ENCODE peak calls at places on chromosomes 12 and 14, in five cellular contexts. E is dorsolateral prefrontal cortex, L is keratinocyte, R is lung, F is neural progenitor cell. Q is an unnamed sample.

GRCh38 chr12:56687225-56688128 is 607 bp downstream of the PTGES3 start:
- DNase-seq in E (peak), L (no peak), R (peak), F (peak), Q (no peak)

GRCh38 chr12:27620121-27620520 is 76.1 kb upstream of the REP15 start:
- DNase-seq in E (no peak), L (no peak), R (no peak), F (no peak), Q (no peak)

GRCh38 chr12:48157889-48158370 is 615 bp upstream of the ASB8 start:
- DNase-seq in E (no peak), L (no peak), R (no peak), F (no peak), Q (no peak)

GRCh38 chr12:94263011-94263786 is 114.8 kb downstream of the PLXNC1 start:
- DNase-seq in E (no peak), L (no peak), R (no peak), F (no peak), Q (no peak)

GRCh38 chr12:93616584-93617101 is 44.2 kb downstream of the SOCS2 start:
- DNase-seq in E (no peak), L (peak), R (peak), F (peak), Q (no peak)

GRCh38 chr14:59836116-59836515 is 34.5 kb downstream of the RTN1 start:
- DNase-seq in E (no peak), L (no peak), R (no peak), F (no peak), Q (no peak)

GRCh38 chr14:31582286-31582691 is 21.1 kb downstream of the NUBPL start:
- DNase-seq in E (no peak), L (no peak), R (no peak), F (peak), Q (no peak)

GRCh38 chr12:90245396-90245795 is 536.8 kb upstream of the ATP2B1 start:
- DNase-seq in E (no peak), L (no peak), R (no peak), F (no peak), Q (no peak)

GRCh38 chr12:100234591-100235304 is 32.1 kb downstream of the DEPDC4 start:
- DNase-seq in E (no peak), L (no peak), R (no peak), F (peak), Q (peak)

GRCh38 chr14:94938016-94938415 is 168.1 kb upstream of the GSC start:
- DNase-seq in E (no peak), L (no peak), R (no peak), F (no peak), Q (no peak)

GRCh38 chr14:102654298-102654697 is 61.8 kb downstream of the RCOR1 start:
- DNase-seq in E (no peak), L (peak), R (no peak), F (no peak), Q (no peak)

GRCh38 chr12:79514730-79515525 is 175.8 kb downstream of the PAWR start:
- DNase-seq in E (no peak), L (no peak), R (no peak), F (no peak), Q (no peak)

GRCh38 chr12:79515526-79515935 is 175.2 kb downstream of the PAWR start:
- DNase-seq in E (no peak), L (no peak), R (no peak), F (no peak), Q (no peak)

GRCh38 chr12:79517363-79517762 is 173.4 kb downstream of the PAWR start:
- DNase-seq in E (no peak), L (no peak), R (no peak), F (no peak), Q (no peak)

GRCh38 chr12:79508622-79509021 is 182.1 kb downstream of the PAWR start:
- DNase-seq in E (no peak), L (no peak), R (no peak), F (no peak), Q (no peak)

GRCh38 chr12:79512068-79512467 is 178.7 kb downstream of the PAWR start:
- DNase-seq in E (no peak), L (no peak), R (no peak), F (peak), Q (no peak)
- TF ChIP-seq CTCF in E (no peak), L (peak), R (no peak), F (peak), Q (peak)

DNA sequence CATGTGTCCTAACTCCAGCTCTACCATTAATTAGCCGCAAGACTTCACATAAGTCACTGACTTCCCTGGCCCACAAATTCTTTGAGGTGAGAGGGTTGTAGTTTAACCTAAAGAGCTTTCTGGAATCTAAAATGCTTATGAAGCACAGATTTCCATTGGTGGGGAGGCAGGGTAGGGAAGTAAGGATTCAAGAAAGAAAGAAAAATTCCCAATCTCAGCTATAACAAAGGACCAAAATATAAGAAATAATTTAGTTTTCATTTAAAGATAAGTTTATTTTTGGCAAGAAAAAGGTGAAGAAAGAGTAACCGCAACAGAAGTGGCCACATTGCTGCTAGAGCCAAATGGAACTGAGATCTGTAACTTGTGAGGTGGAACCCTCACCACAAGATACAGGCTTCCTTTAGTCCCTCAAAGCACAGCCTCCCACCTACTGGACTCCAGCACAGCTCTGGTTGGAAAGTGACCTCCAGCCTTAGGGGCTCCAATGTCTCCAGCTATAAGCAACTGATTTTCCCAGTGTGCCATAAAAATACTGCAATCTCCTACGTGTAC is 23.6 kb downstream of the DAD1 start:
- DNase-seq in E (no peak), L (no peak), R (no peak), F (no peak), Q (no peak)
- H3K27ac ChIP-seq in E (no peak), L (no peak), R (no peak), F (peak), Q (no peak)

GRCh38 chr14:53742226-53742607 is 214.4 kb downstream of the BMP4 start:
- DNase-seq in E (no peak), L (no peak), R (no peak), F (peak), Q (no peak)
- H3K4me3 ChIP-seq in E (no peak), L (no peak), R (no peak), F (no peak), Q (no peak)

GRCh38 chr12:67068773-67069450 is 200.2 kb upstream of the CAND1 start:
- DNase-seq in E (no peak), L (no peak), R (no peak), F (peak), Q (no peak)
- TF ChIP-seq CTCF in E (no peak), L (no peak), R (no peak), F (no peak), Q (peak)

GRCh38 chr12:75944905-75945412 is 86.6 kb downstream of the PHLDA1 start:
- DNase-seq in E (no peak), L (no peak), R (no peak), F (no peak), Q (no peak)
- H3K27ac ChIP-seq in E (no peak), L (peak), R (peak), F (no peak), Q (peak)

DNA sequence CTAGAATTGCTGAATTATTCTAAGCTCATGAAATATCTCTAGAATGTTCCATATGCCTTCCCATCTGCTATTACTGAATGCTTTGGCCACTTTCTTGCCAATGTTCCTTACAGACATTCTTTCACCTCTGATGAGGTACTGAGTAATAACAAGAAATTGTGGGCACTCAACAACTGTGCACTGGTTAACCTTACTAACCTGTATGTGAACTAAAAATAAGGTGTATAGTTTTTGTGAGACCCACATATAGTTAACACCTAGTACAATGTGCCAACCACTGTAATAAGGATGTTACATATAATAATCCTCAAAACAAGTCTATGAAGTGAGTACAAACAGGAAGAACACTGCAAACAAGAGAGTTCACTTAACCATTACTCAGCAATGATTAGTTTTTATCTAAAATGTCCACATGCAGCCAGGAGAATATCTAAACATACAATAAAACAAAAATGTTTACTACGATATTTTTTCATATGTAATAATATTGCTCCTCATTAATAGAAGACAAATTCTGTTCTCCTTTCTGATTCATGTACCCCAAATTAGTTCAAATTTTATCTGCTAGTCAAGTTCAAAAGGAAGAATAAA is 4.4 kb downstream of the DDHD1 start:
- DNase-seq in E (no peak), L (no peak), R (no peak), F (no peak), Q (no peak)
- H3K4me3 ChIP-seq in E (no peak), L (no peak), R (no peak), F (no peak), Q (no peak)